ENCODE peak calls at places on chromosomes 4 and X, in five cellular contexts. O is H1, E is H9, X is neuronal stem cell, M is trophoblast cell. N is an unnamed sample.

GRCh38 chr4:108533876-108534275 is 86.5 kb upstream of the RPL34 start:
- DNase-seq in O (no peak), E (no peak), X (no peak), M (no peak), N (no peak)

GRCh38 chrX:53223955-53224859 is 800 bp downstream of the KDM5C start:
- DNase-seq in O (no peak), E (no peak), X (no peak), M (no peak), N (peak; percentile 50)

GRCh38 chr4:168797176-168797575 is 212.9 kb downstream of the CBR4 start:
- DNase-seq in O (no peak), E (no peak), X (no peak), M (no peak), N (peak; percentile 91)

GRCh38 chr4:91851456-91851855 is 452.3 kb upstream of the GRID2 start:
- DNase-seq in O (no peak), E (no peak), X (no peak), M (no peak), N (no peak)

GRCh38 chr4:113160548-113160947 is 111.1 kb downstream of the ANK2 start:
- DNase-seq in O (no peak), E (no peak), X (no peak), M (no peak), N (no peak)

GRCh38 chr4:118289794-118290193 is 63.0 kb downstream of the PRSS12 start:
- DNase-seq in O (no peak), E (no peak), X (no peak), M (no peak), N (peak; percentile 42)

GRCh38 chr4:156950090-156950489 is 21.5 kb downstream of the PDGFC start:
- DNase-seq in O (no peak), E (no peak), X (no peak), M (no peak), N (no peak)

GRCh38 chrX:123803331-123803983 is 56.4 kb upstream of the XIAP start:
- DNase-seq in O (no peak), E (no peak), X (peak; percentile 0), M (peak; percentile 72), N (peak; percentile 93)

GRCh38 chrX:47316276-47317025 is 53.9 kb upstream of the ZNF157 start:
- DNase-seq in O (peak; percentile 41), E (peak; percentile 85), X (peak; percentile 80), M (no peak), N (peak; percentile 40)

GRCh38 chr4:87185471-87185870 is 34.9 kb downstream of the KLHL8 start:
- DNase-seq in O (no peak), E (no peak), X (no peak), M (no peak), N (no peak)

GRCh38 chr4:174828845-174829701 is at the start of gene GLRA3:
- DNase-seq in O (peak; percentile 93), E (peak; percentile 99), X (peak; percentile 87), M (peak; percentile 73), N (peak; percentile 62)

GRCh38 chr4:76754439-76754838 is 143.5 kb downstream of the SOWAHB start:
- DNase-seq in O (no peak), E (no peak), X (no peak), M (no peak), N (no peak)

GRCh38 chr4:32472918-32473317 is 1752.7 kb downstream of the PCDH7 start:
- DNase-seq in O (no peak), E (peak; percentile 32), X (no peak), M (no peak), N (no peak)

GRCh38 chr4:40462326-40462725 is 127.2 kb downstream of the CHRNA9 start:
- DNase-seq in O (no peak), E (no peak), X (no peak), M (no peak), N (no peak)

GRCh38 chr4:93825551-93826216 is 2.9 kb upstream of the ATOH1 start:
- DNase-seq in O (no peak), E (no peak), X (no peak), M (no peak), N (no peak)

GRCh38 chr4:7434766-7435150 is at the start of gene PSAPL1:
- DNase-seq in O (no peak), E (peak; percentile 74), X (no peak), M (peak; percentile 32), N (peak; percentile 45)

GRCh38 chr4:183392377-183392776 is 52.1 kb upstream of the CDKN2AIP start:
- DNase-seq in O (no peak), E (no peak), X (no peak), M (no peak), N (no peak)

GRCh38 chr4:126784966-126785580 is 847.7 kb upstream of the INTU start:
- DNase-seq in O (no peak), E (no peak), X (no peak), M (no peak), N (no peak)

GRCh38 chrX:42708222-42708621 is 69.7 kb downstream of the PPP1R2C start:
- DNase-seq in O (no peak), E (no peak), X (no peak), M (no peak), N (no peak)

GRCh38 chr4:44287505-44287904 is 161.1 kb downstream of the KCTD8 start:
- DNase-seq in O (no peak), E (no peak), X (no peak), M (no peak), N (no peak)

GRCh38 chrX:48695524-48695875 is 1.0 kb upstream of the SUV39H1 start:
- DNase-seq in O (no peak), E (no peak), X (no peak), M (peak; percentile 48), N (peak; percentile 23)

GRCh38 chrX:36898301-36898700 is 109.9 kb upstream of the FAM47C start:
- DNase-seq in O (no peak), E (no peak), X (no peak), M (no peak), N (peak; percentile 2)

GRCh38 chrX:69616520-69617203 is 749 bp downstream of the EDA start:
- DNase-seq in O (no peak), E (peak; percentile 36), X (no peak), M (no peak), N (no peak)

GRCh38 chr4:48431401-48431800 is 51.7 kb upstream of the SLC10A4 start:
- DNase-seq in O (no peak), E (no peak), X (no peak), M (no peak), N (no peak)

GRCh38 chr4:40316333-40316781 is 18.8 kb upstream of the CHRNA9 start:
- DNase-seq in O (no peak), E (no peak), X (no peak), M (peak; percentile 89), N (peak; percentile 99)

GRCh38 chrX:152220612-152221011 is 82.2 kb upstream of the MAGEA10 start:
- DNase-seq in O (no peak), E (no peak), X (no peak), M (no peak), N (no peak)

GRCh38 chr4:1210971-1211370 is 38.0 kb downstream of the CTBP1 start:
- DNase-seq in O (no peak), E (no peak), X (no peak), M (no peak), N (no peak)
- H3K14ac ChIP-seq in O (no peak overlapping the region), E (no peak overlapping the region), X (no peak overlapping the region), M (no peak overlapping the region), N (peak overlapping the region; percentile 73)

DNA sequence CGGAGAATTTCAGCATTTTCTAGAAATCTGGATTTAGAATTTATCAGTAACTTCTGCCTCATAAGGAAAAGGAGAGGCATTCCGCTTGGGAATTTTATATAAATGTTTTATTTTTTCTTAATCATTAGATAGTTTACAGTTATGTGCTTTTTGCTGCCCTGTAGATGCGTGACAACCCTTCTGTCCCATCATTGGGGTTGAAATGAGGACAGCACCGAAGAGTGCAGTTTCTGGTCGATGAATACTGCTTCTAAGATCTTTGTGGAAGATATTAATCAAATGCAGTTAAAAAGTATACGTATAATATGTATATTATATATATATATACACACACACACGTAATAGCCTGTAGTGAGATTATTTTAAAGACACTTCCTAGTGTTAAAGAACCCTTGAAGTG is 1.5 kb downstream of the RBPJ start:
- DNase-seq in O (no peak), E (no peak), X (no peak), M (no peak), N (peak; percentile 42)
- H2BK12ac ChIP-seq in O (no peak overlapping the region), E (no peak overlapping the region), X (no peak overlapping the region), M (no peak overlapping the region), N (no peak overlapping the region)

DNA sequence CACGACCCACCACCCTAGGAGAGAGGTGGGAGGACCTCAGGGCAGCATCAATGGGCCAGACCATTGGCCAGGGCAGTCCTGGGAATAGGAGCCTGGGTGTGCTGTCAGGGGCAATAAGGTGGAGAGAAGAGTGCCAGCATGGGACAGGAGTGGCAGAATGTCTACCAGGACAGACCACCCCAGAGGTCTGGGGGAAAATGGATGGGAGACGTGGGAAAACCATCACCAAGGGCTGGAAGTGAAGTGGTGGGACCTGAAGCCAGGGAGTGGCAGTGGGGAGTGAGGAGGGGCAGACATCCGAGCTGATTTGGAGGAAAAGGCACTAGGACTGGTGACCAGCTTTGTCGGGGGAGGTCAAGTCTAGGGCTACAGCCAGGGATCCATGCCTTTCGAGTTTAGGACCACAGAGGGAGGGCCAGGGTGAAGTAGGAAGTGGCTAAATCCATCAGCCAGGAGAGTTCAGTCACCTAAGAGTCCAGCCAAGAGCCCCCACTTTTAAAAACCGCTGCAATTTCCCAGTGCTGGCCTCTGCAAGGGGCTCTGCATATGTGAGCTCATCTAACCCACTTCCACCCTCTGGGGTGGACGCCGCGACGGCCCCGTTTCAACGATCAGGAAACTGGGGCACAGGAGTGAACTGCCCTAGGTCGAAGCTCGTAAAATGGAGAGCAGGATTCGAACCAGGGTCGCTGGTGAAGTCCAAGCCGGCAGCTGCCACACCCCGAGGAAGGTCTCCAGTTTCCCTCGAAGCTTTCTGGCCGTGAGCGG is 809 bp downstream of the EVC2 start:
- DNase-seq in O (no peak), E (no peak), X (no peak), M (no peak), N (peak; percentile 6)
- H3K14ac ChIP-seq in O (no peak overlapping the region), E (peak overlapping the region; percentile 18), X (no peak overlapping the region), M (peak overlapping the region; percentile 52), N (peak overlapping the region; percentile 48)

GRCh38 chr4:151857368-151857767 is 96.6 kb upstream of the GATB start:
- DNase-seq in O (no peak), E (no peak), X (no peak), M (no peak), N (no peak)

GRCh38 chr4:151852202-151852601 is 91.4 kb upstream of the GATB start:
- DNase-seq in O (no peak), E (no peak), X (no peak), M (no peak), N (no peak)

GRCh38 chr4:151853034-151853433 is 92.2 kb upstream of the GATB start:
- DNase-seq in O (no peak), E (no peak), X (no peak), M (no peak), N (no peak)

GRCh38 chr4:151855747-151856146 is 94.9 kb upstream of the GATB start:
- DNase-seq in O (no peak), E (no peak), X (no peak), M (no peak), N (no peak)

DNA sequence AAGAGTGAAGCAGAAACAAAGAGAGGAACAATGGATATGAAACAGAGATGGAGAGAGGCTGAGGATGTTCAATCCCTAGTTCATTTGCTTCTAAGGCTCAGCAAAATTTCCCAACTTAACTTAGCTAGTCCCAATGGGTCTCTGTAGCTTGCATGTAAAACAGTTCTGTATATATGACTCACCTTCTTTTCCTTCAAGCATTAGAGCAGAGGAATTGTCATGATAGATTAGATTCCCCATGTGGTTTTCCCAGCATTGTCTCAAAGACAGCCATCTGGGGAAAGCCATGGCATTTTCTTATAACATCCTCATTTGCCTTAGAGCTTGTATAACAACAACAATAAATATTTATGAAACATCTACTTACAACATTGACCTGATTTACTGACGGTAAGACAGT is 93.9 kb upstream of the GATB start:
- DNase-seq in O (no peak), E (no peak), X (no peak), M (no peak), N (peak; percentile 85)
- H2BK12ac ChIP-seq in O (no peak overlapping the region), E (no peak overlapping the region), X (no peak overlapping the region), M (no peak overlapping the region), N (no peak overlapping the region)